ENCODE peak calls at places on chromosomes 2 and 18, in ten cellular contexts. A, G, H, V, T, B, N, E, X and L are unnamed samples.
A peak's percentile ranks its signal among the peaks of the same experiment; 100 is the strongest.

GRCh38 chr2:215420471-215420935 is 15.4 kb downstream of the FN1 start:
- DNase-seq in A (peak; percentile 44), G (no peak), H (no peak), V (no peak), T (no peak), B (peak; percentile 61), N (no peak), E (no peak), X (no peak), L (no peak)

GRCh38 chr2:161580021-161580420 is 44.2 kb upstream of the SLC4A10 start:
- DNase-seq in A (no peak), G (no peak), H (no peak), V (no peak), T (no peak), B (no peak), N (no peak), E (no peak), X (no peak), L (no peak)

GRCh38 chr2:178825183-178825582 is 18.0 kb upstream of the TTN start:
- DNase-seq in A (peak; percentile 80), G (no peak), H (no peak), V (peak; percentile 50), T (no peak), B (peak; percentile 80), N (no peak), E (no peak), X (no peak), L (peak; percentile 24)

GRCh38 chr2:101446869-101447268 is 28.0 kb downstream of the RFX8 start:
- DNase-seq in A (no peak), G (peak; percentile 81), H (no peak), V (peak; percentile 81), T (no peak), B (peak; percentile 98), N (no peak), E (no peak), X (no peak), L (peak; percentile 79)

GRCh38 chr2:1544478-1545069 is 131.3 kb downstream of the TPO start:
- DNase-seq in A (no peak), G (no peak), H (no peak), V (peak; percentile 57), T (no peak), B (peak; percentile 55), N (no peak), E (no peak), X (no peak), L (peak; percentile 4)

GRCh38 chr18:55440988-55441387 is 147.0 kb downstream of the TCF4 start:
- DNase-seq in A (no peak), G (no peak), H (no peak), V (no peak), T (no peak), B (no peak), N (no peak), E (no peak), X (no peak), L (no peak)

GRCh38 chr2:66982766-66983165 is 414.4 kb upstream of the ETAA1 start:
- DNase-seq in A (peak; percentile 4), G (no peak), H (no peak), V (peak; percentile 13), T (no peak), B (peak; percentile 20), N (no peak), E (no peak), X (no peak), L (peak; percentile 14)

GRCh38 chr18:55925772-55926171 is 337.8 kb upstream of the TCF4 start:
- DNase-seq in A (no peak), G (no peak), H (no peak), V (peak; percentile 4), T (no peak), B (peak; percentile 49), N (no peak), E (no peak), X (no peak), L (no peak)

GRCh38 chr2:25228848-25229674 is 60.7 kb upstream of the POMC start:
- DNase-seq in A (peak; percentile 72), G (peak; percentile 37), H (peak; percentile 97), V (peak; percentile 71), T (peak; percentile 75), B (peak; percentile 76), N (peak; percentile 66), E (peak; percentile 69), X (peak; percentile 69), L (peak; percentile 80)

GRCh38 chr2:159497256-159497655 is 119.1 kb downstream of the BAZ2B start:
- DNase-seq in A (peak; percentile 93), G (peak; percentile 48), H (peak; percentile 57), V (peak; percentile 88), T (no peak), B (peak; percentile 91), N (no peak), E (no peak), X (peak; percentile 3), L (peak; percentile 93)

GRCh38 chr2:199470672-199471442 is 13.1 kb upstream of the SATB2 start:
- DNase-seq in A (no peak), G (no peak), H (no peak), V (no peak), T (no peak), B (no peak), N (no peak), E (no peak), X (no peak), L (no peak)

GRCh38 chr2:182618672-182619079 is 97.4 kb upstream of the DNAJC10 start:
- DNase-seq in A (no peak), G (no peak), H (no peak), V (peak; percentile 23), T (no peak), B (peak; percentile 48), N (no peak), E (no peak), X (no peak), L (peak; percentile 37)

GRCh38 chr2:55482186-55482945 is 37.2 kb upstream of the CFAP36 start:
- DNase-seq in A (peak; percentile 83), G (peak; percentile 13), H (peak; percentile 18), V (no peak), T (no peak), B (peak; percentile 56), N (no peak), E (no peak), X (no peak), L (peak; percentile 45)
- H3K4me3 ChIP-seq in A (no peak overlapping the region), G (no peak overlapping the region), H (no peak overlapping the region), V (no peak overlapping the region), T (no peak overlapping the region), B (no peak overlapping the region), N (no peak overlapping the region), E (no peak overlapping the region), X (no peak overlapping the region), L (no peak overlapping the region)

DNA sequence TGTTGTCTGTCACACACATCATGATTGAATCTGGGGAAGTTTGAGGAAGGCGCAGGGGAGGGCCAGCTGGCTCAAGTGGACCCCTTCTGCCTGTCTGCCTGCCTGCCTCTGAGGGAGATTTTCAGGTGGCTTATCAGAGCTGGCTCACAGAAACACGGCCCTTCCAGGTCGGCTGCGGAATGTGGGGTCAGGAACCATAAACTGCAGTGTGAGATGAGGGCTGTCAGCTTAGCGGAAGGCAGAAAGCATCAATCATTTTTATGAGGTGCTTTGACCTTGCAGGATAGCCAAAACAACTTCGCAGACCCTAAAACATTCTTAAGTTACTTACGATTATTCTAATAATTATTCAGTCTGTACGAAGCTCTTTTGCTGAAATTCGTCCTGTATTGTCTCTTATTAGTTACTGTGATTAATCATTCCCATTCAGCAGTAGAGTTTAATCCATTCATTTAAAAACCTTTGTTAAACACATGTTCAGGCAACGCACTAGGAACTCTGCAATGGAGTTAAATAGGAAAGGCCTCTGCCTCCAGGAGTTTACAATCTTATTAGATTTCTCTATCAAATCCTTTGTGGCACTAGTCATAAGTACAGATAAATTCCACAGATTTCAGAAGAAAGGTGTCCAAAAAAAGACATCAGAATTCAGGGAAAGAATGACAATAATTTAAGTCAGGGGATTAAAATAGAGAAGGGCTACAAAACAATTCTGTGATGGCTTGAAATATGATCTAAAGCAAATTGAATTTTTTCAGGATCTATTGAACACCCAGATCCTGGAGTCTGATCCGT is 371.6 kb downstream of the HRH4 start:
- DNase-seq in A (peak; percentile 98), G (no peak), H (no peak), V (no peak), T (no peak), B (no peak), N (no peak), E (no peak), X (no peak), L (no peak)
- TF ChIP-seq CTCF in A (no peak), G (no peak), H (no peak), V (no peak), T (no peak), B (no peak), N (no peak), E (no peak), X (no peak), L (no peak)

DNA sequence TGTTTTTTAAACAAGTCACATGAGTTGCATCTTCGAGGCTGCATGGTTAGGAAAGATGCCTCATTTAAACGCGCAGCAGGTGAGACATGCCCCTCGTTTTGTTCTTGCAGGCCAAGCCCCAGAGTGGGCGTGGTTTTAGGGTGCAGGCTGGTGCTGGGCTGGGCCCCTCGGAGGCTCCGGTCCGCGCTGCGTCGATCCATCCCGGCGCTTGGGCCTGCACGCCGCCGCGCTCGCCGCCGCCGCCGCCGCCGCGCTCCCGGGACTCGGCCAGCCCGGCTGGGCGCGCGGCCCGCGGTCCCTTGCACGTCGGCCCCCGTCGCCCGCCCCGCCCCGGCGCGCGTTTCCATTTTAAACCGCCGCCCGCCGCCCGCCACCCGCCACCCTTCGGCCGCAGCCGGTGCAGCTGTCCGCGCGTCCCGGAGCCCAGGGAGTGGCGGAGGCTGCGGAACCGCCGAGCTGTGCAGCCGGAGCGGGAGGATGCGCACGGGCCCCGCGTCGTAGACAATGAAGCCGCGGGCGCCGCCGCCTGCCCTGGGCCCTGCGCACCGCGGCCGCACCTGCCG is 175.5 kb downstream of the AGAP1 start:
- DNase-seq in A (peak; percentile 35), G (peak; percentile 24), H (peak; percentile 41), V (peak; percentile 67), T (peak; percentile 44), B (peak; percentile 62), N (no peak), E (peak; percentile 72), X (peak; percentile 9), L (peak; percentile 95)
- H3K4me3 ChIP-seq in A (no peak overlapping the region), G (peak overlapping the region; percentile 26), H (peak overlapping the region; percentile 83), V (peak overlapping the region; percentile 30), T (no peak overlapping the region), B (peak overlapping the region; percentile 16), N (peak overlapping the region; percentile 59), E (peak overlapping the region; percentile 51), X (no peak overlapping the region), L (peak overlapping the region; percentile 25)

GRCh38 chr2:12048551-12048950 is 302.1 kb downstream of the LPIN1 start:
- DNase-seq in A (peak; percentile 4), G (no peak), H (no peak), V (no peak), T (no peak), B (no peak), N (no peak), E (no peak), X (peak; percentile 57), L (no peak)
- TF ChIP-seq CTCF in A (peak; percentile 59), G (no peak), H (no peak), V (no peak), T (no peak), B (peak; percentile 22), N (no peak), E (no peak), X (peak; percentile 42), L (no peak)

DNA sequence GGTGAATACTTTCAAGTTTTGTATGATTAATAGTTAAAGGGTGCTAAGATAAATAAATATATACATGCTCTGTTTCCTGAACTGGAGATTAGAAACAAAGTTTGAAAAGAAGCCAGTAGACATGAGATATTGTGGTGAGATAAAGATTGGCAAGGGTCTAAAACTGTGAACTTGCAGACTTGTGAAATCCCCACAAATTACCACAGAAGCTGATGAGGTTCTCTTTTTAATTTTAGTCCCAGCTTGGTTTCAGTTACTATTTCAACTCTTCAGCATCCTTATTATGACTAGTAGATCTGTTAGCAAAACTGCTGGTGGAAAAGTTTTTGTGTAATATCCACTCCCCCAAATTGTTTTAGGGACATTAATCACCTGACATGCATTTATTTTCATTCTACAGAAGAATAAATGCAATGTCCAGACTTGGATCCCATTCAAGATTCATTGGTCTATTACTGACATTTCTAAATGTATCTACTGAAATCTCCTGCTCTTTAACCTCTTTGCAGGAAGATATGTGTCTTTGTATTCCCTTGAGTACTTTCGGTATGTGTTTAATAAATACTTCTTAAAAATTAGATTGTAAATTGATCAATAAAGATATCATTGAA is 20.8 kb downstream of the RASGRP3 start:
- DNase-seq in A (peak; percentile 88), G (no peak), H (no peak), V (no peak), T (no peak), B (no peak), N (no peak), E (no peak), X (peak; percentile 91), L (no peak)
- H3K4me3 ChIP-seq in A (no peak overlapping the region), G (no peak overlapping the region), H (no peak overlapping the region), V (no peak overlapping the region), T (no peak overlapping the region), B (no peak overlapping the region), N (no peak overlapping the region), E (no peak overlapping the region), X (peak overlapping the region; percentile 57), L (no peak overlapping the region)